ENCODE peak calls at places on chromosomes 16 and 17, in four cellular contexts. One of them, this sample, is unnamed. For H3K27me3 and H4K20me1, the result is how much of the 10 kb centered on the place peaks cover.

GRCh38 chr17:16491131-16491702 is 776 bp downstream of the LRRC75A start:
- DNase-seq in PC-3: peak
- DNase-seq in HepG2: no peak
- DNase-seq in astrocyte: no peak
- DNase-seq in this sample: no peak

GRCh38 chr17:39706383-39706782 is 6.5 kb downstream of the ERBB2 start:
- DNase-seq in PC-3: peak
- DNase-seq in HepG2: no peak
- DNase-seq in astrocyte: no peak
- DNase-seq in this sample: no peak

GRCh38 chr17:17342242-17342945 is 39.2 kb downstream of the NT5M start:
- DNase-seq in PC-3: no peak
- DNase-seq in astrocyte: no peak
- DNase-seq in HepG2: no peak
- DNase-seq in this sample: no peak

GRCh38 chr16:19883296-19883951 is 1.2 kb downstream of the GPRC5B start:
- DNase-seq in astrocyte: no peak
- DNase-seq in PC-3: no peak
- DNase-seq in HepG2: no peak
- DNase-seq in this sample: peak

GRCh38 chr17:49216953-49217650 is 6.6 kb downstream of the ABI3 start:
- DNase-seq in PC-3: no peak
- DNase-seq in astrocyte: no peak
- DNase-seq in HepG2: no peak
- DNase-seq in this sample: no peak

GRCh38 chr16:70553175-70553574 is 29.6 kb downstream of the SF3B3 start:
- DNase-seq in PC-3: no peak
- DNase-seq in HepG2: no peak
- DNase-seq in astrocyte: peak
- DNase-seq in this sample: no peak

GRCh38 chr16:74999208-74999682 is 421 bp downstream of the ZNRF1 start:
- DNase-seq in HepG2: no peak
- DNase-seq in PC-3: no peak
- DNase-seq in astrocyte: no peak
- DNase-seq in this sample: no peak

GRCh38 chr17:77318021-77318420 is 177.3 kb downstream of the SEC14L1 start:
- DNase-seq in astrocyte: no peak
- DNase-seq in PC-3: no peak
- DNase-seq in HepG2: no peak
- DNase-seq in this sample: no peak

GRCh38 chr17:5115673-5116651 is at the start of gene USP6:
- DNase-seq in astrocyte: no peak
- DNase-seq in HepG2: no peak
- DNase-seq in PC-3: no peak
- DNase-seq in this sample: no peak

GRCh38 chr17:44004761-44005526 is 522 bp downstream of the NAGS start:
- DNase-seq in HepG2: no peak
- DNase-seq in PC-3: peak
- DNase-seq in astrocyte: no peak
- DNase-seq in this sample: no peak

GRCh38 chr16:51148674-51149228 is 2.3 kb downstream of the SALL1 start:
- DNase-seq in HepG2: no peak
- DNase-seq in astrocyte: no peak
- DNase-seq in PC-3: no peak
- DNase-seq in this sample: no peak

GRCh38 chr17:12068946-12069345 is 48.3 kb downstream of the MAP2K4 start:
- DNase-seq in astrocyte: peak
- DNase-seq in PC-3: no peak
- DNase-seq in HepG2: no peak
- DNase-seq in this sample: no peak

DNA sequence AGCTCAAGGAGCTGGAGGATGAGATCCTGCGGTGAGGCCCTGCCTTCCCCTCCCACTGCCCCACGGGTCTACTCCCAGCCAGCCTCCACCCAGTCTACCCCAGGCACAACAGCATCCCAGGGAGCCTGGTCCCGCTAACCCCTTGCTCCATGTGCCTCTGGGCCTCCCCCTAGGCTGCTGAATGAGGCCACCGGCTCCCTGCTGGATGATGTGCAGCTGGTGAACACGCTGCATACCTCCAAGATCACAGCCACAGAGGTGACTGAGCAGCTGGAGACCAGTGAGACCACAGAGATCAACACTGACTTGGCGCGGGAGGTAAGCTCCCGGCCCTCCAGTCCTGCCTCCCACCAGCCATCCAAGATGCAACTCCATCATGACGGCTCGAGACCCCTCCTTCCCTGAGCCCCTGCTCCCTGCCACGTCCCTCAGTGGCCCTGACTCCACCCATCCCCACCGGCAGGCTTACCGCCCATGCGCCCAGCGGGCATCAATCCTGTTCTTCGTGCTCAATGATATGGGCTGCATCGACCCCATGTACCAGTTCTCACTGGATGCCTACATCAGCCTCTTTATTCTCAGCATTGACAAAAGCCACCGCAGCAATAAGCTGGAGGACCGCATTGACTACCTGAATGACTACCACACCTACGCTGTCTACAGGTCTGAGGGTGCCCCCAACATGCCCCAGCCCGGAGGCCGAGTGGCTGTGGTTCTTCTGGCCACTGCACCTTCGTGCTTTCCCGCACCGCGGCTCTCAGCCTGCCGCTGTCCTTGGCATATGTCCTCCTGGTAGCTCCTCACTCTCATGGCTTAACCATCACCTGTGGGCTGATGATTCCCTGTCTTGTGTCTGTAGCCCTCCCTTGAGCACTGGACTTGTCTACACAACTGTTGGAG is 15.0 kb upstream of the KDM6B start:
- DNase-seq in PC-3: no peak
- DNase-seq in astrocyte: no peak
- DNase-seq in HepG2: no peak
- DNase-seq in this sample: no peak
- H3K27me3 ChIP-seq in PC-3: under half
- H3K27me3 ChIP-seq in astrocyte: under half
- H3K27me3 ChIP-seq in HepG2: under half
- H3K27me3 ChIP-seq in this sample: under half

DNA sequence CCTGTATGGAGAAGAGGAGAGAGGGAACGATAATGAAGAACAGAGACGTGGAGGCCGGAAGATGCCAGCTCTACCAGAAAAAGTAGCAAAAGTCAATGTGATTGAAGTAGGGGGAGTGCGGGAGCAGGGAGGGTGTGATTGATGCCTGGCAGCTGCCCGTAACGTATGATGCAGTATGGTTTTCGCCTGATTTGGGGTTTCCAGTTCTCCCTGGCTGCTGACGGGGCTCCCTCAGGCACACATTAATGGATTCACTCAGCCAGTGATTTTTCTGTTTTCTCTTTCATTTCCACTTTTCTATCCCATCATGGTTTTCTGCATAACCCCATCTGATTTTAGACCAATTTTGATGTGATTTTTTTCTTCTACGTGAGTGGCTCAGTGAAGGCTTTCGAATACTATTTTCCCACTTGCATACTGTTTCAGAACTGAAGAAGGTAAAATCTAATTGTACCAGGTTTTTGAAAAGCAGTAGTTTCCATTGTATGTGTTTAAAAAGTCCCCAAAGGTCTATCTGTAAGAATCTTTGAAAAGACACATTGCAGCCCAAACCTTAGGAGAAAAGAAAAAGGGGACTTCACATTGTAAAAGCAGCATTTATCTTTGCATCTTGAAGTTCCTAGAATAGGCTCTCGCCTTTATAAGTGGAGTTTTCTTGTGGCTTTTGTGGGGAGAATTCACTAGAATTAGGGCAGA is 62.2 kb downstream of the PRKCA start:
- DNase-seq in astrocyte: no peak
- DNase-seq in PC-3: no peak
- DNase-seq in HepG2: no peak
- DNase-seq in this sample: no peak
- H4K20me1 ChIP-seq in astrocyte: half or more
- H4K20me1 ChIP-seq in PC-3: under half
- H4K20me1 ChIP-seq in HepG2: under half
- H4K20me1 ChIP-seq in this sample: under half

GRCh38 chr16:57365826-57366536 is 6.3 kb upstream of the CX3CL1 start:
- DNase-seq in astrocyte: no peak
- DNase-seq in HepG2: no peak
- DNase-seq in PC-3: no peak
- DNase-seq in this sample: no peak
- H3K27me3 ChIP-seq in astrocyte: under half
- H3K27me3 ChIP-seq in HepG2: under half
- H3K27me3 ChIP-seq in PC-3: under half
- H3K27me3 ChIP-seq in this sample: under half

GRCh38 chr17:78358538-78359215 is 1.2 kb downstream of the SOCS3 start:
- DNase-seq in astrocyte: peak
- DNase-seq in HepG2: no peak
- DNase-seq in PC-3: no peak
- DNase-seq in this sample: peak
- H4K20me1 ChIP-seq in astrocyte: under half
- H4K20me1 ChIP-seq in HepG2: under half
- H4K20me1 ChIP-seq in PC-3: under half
- H4K20me1 ChIP-seq in this sample: under half

This sample was measured in endothelial cell of umbilical vein.